ENCODE peak calls at places on chromosomes 2 and 18, in ten cellular contexts. L is kidney epithelial cell; V is BE2C; S is ovary; H is psoas muscle; R is fibroblast of lung; C is SK-N-SH; I is WERI-Rb-1; B is lower lobe of right lung; G is CD8-positive, alpha-beta T cell. K is an unnamed sample.

GRCh38 chr18:63084220-63084619 is 235.3 kb downstream of the BCL2 start:
- DNase-seq in I (no peak), L (no peak), C (no peak), S (no peak), B (no peak), R (no peak), V (no peak), H (no peak), G (no peak), K (no peak)

GRCh38 chr18:74013955-74014354 is 133.7 kb downstream of the FBXO15 start:
- DNase-seq in L (peak; percentile 31), I (no peak), H (no peak), G (no peak), C (no peak), S (no peak), B (no peak), R (peak; percentile 69), V (no peak), K (no peak)

GRCh38 chr2:176091329-176092258 is 927 bp upstream of the HOXD13 start:
- DNase-seq in V (no peak), S (no peak), H (no peak), R (no peak), L (no peak), C (no peak), B (no peak), G (no peak), I (no peak), K (peak; percentile 54)

GRCh38 chr2:230889911-230890601 is 25.3 kb downstream of the ITM2C start:
- DNase-seq in H (no peak), R (no peak), B (peak; percentile 33), C (no peak), V (no peak), I (no peak), G (no peak), L (no peak), S (no peak), K (no peak)

GRCh38 chr18:28584726-28585125 is 407.8 kb upstream of the CDH2 start:
- DNase-seq in H (no peak), C (no peak), V (no peak), B (no peak), I (no peak), S (no peak), G (no peak), R (no peak), L (peak; percentile 79), K (no peak)

GRCh38 chr2:196066794-196067382 is 1.7 kb downstream of the DNAH7 start:
- DNase-seq in R (peak; percentile 57), V (no peak), C (peak; percentile 47), L (no peak), G (no peak), I (no peak), S (no peak), B (no peak), H (no peak), K (peak; percentile 44)

GRCh38 chr2:238167761-238168160 is 9.0 kb downstream of the ERFE start:
- DNase-seq in R (peak; percentile 30), S (no peak), H (no peak), I (no peak), L (no peak), G (no peak), V (no peak), B (no peak), C (peak; percentile 19), K (peak; percentile 47)

GRCh38 chr18:68623342-68623741 is 91.6 kb downstream of the TMX3 start:
- DNase-seq in B (no peak), S (no peak), C (peak; percentile 72), I (peak; percentile 39), L (peak; percentile 18), H (no peak), R (peak; percentile 89), V (peak; percentile 43), G (no peak), K (peak; percentile 73)

GRCh38 chr18:27762054-27762453 is 414.9 kb downstream of the CDH2 start:
- DNase-seq in G (no peak), V (no peak), R (no peak), H (no peak), B (no peak), C (no peak), I (no peak), S (no peak), L (no peak), K (no peak)

GRCh38 chr18:12657048-12657848 is 659 bp downstream of the SPIRE1 start:
- DNase-seq in G (no peak), L (no peak), I (peak; percentile 46), B (peak; percentile 64), C (peak; percentile 78), R (peak; percentile 37), H (peak; percentile 69), S (peak; percentile 47), V (peak; percentile 35), K (peak; percentile 75)

GRCh38 chr18:44744206-44745180 is 63.8 kb downstream of the SETBP1 start:
- DNase-seq in V (peak; percentile 79), I (peak; percentile 37), S (no peak), G (no peak), B (no peak), H (peak; percentile 82), R (no peak), L (no peak), C (peak; percentile 84), K (peak; percentile 74)

GRCh38 chr2:223590964-223591363 is 11.2 kb downstream of the SCG2 start:
- DNase-seq in C (no peak), G (no peak), R (peak; percentile 80), B (no peak), H (no peak), S (no peak), I (no peak), V (no peak), L (no peak), K (no peak)

GRCh38 chr18:12376034-12376717 is 851 bp downstream of the AFG3L2 start:
- DNase-seq in I (no peak), V (peak; percentile 30), C (peak; percentile 50), G (no peak), R (peak; percentile 18), H (no peak), S (peak; percentile 25), B (peak; percentile 53), L (no peak), K (peak; percentile 43)

GRCh38 chr2:239290618-239291504 is 110.0 kb downstream of the HDAC4 start:
- DNase-seq in V (no peak), C (no peak), S (no peak), I (no peak), H (peak; percentile 93), L (no peak), R (no peak), G (no peak), B (peak; percentile 44), K (peak; percentile 76)

GRCh38 chr2:136010126-136010525 is 24.7 kb upstream of the DARS1 start:
- DNase-seq in I (no peak), V (no peak), B (no peak), S (no peak), G (no peak), H (no peak), C (no peak), L (no peak), R (no peak), K (no peak)

DNA sequence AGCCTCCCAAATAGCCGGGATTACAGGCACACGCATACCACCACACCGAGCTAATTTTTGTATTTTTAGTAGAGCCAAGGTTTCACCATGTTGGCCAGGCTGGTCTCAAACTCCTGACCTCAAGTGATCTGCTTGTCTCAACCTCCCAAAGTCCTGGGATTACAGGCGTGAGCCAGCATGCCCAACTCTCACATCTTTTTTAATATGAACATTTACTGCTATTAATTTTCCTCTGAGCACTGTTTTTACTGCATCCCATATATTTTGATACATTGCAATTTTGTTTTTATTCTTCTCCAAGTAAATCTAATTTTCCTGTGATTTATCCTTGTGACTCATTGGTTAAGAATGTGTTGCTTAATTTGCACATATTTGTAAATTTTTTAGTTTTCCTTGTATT is 9.5 kb upstream of the TANK start:
- DNase-seq in S (no peak), C (no peak), H (no peak), G (no peak), I (no peak), B (no peak), R (no peak), V (no peak), L (no peak), K (no peak)
- H3K36me3 ChIP-seq in S (no peaks in the 10 kb centered on the region), C (no peaks in the 10 kb centered on the region), H (no peaks in the 10 kb centered on the region), G (no peaks in the 10 kb centered on the region), I (no peaks in the 10 kb centered on the region), B (no peaks in the 10 kb centered on the region), R (no peaks in the 10 kb centered on the region), V (no peaks in the 10 kb centered on the region), L (no peaks in the 10 kb centered on the region), K (no peaks in the 10 kb centered on the region)

DNA sequence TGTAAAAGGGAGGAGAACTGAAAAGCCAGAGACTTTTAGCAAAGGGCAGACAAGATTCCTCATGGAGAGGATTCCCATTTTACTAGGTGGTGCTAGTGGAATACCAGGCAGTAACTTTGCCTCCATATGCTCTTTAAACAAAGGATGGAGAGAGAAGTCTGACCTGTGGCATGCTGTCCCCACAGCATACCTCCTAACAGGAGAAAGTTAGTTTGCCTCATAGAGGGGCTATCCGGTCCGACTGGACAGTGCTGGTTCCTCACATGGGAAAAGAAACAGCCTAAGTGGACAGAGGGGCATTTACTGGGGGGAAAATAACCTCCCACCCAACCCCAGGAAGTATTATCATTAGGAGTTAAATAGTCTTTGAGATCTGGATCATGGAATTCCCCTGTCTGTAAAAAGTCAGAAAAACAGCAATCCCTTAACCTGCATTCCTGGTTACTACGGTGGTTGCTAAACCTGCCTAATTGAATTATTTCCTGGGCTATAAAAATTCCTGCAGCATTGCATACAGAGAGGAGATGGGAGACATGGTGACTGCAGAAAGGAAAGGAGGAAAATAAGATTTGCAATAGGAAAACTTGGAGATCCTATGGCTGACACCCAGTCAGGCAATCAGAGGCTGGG is 31.5 kb upstream of the GMCL1 start:
- DNase-seq in H (no peak), V (no peak), G (no peak), R (no peak), B (no peak), S (no peak), C (no peak), I (no peak), L (peak; percentile 63), K (no peak)
- H3K4me3 ChIP-seq in H (peak overlapping the region; percentile 32), V (no peak overlapping the region), G (no peak overlapping the region), R (no peak overlapping the region), B (peak overlapping the region; percentile 27), S (peak overlapping the region; percentile 43), C (no peak overlapping the region), I (no peak overlapping the region), L (peak overlapping the region; percentile 30), K (peak overlapping the region; percentile 13)

GRCh38 chr2:74206180-74206688 is 7.8 kb downstream of the MTHFD2 start:
- DNase-seq in H (no peak), B (no peak), R (peak; percentile 79), L (no peak), S (no peak), I (peak; percentile 72), C (no peak), G (peak; percentile 29), V (no peak), K (no peak)
- H3K36me3 ChIP-seq in H (peaks cover 45% of the 10 kb centered on the region), B (peaks cover 36% of the 10 kb centered on the region), R (peaks cover 4% of the 10 kb centered on the region), L (peaks cover 2% of the 10 kb centered on the region), S (no peaks in the 10 kb centered on the region), I (peaks cover 90% of the 10 kb centered on the region), C (peaks cover 15% of the 10 kb centered on the region), G (no peaks in the 10 kb centered on the region), V (peaks cover 74% of the 10 kb centered on the region), K (peaks cover 40% of the 10 kb centered on the region)

DNA sequence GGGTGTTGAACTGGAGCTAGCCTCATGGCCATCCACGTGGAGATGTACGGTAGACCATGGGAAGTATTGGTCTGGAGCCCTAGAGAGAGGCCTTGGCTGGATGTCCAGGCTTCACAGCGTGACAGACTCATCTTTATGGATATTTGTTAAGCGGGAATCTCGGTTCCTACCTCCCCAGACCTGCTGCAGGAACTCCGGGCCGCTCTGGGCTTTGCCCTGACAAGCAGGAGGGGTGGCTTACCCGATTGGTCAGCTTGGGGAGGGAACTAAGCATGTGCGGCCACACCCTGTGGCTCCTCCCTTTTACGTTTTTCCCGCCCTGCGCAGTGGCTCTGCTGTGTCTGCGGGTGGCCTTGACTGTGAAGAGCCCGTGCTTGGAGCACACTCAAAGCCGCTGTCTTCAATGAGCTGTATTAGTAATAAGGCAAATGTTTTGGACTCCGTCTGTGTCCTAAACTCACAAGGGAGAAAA is 52.3 kb downstream of the PAPOLG start:
- DNase-seq in S (no peak), I (peak; percentile 28), H (no peak), C (no peak), G (no peak), R (no peak), B (no peak), L (no peak), V (no peak), K (peak; percentile 28)
- H3K4me3 ChIP-seq in S (no peak overlapping the region), I (no peak overlapping the region), H (no peak overlapping the region), C (no peak overlapping the region), G (no peak overlapping the region), R (no peak overlapping the region), B (no peak overlapping the region), L (no peak overlapping the region), V (no peak overlapping the region), K (no peak overlapping the region)